ENCODE peak calls at places on chromosomes 12 and 14, in five cellular contexts. J is NCI-H1436, Y is GOT3, E is NCI-H1092 treated with DMSO at 0.1 percent for 48 hours, S is dermis blood vessel endothelial cell. N is an unnamed sample.
A peak's percentile ranks its signal among the peaks of the same experiment; 100 is the strongest.

GRCh38 chr14:99507860-99508640 is 26.8 kb downstream of the CCNK start:
- DNase-seq in S (no peak), Y (no peak), J (no peak), E (no peak), N (no peak)

GRCh38 chr14:61218765-61219164 is 62.4 kb downstream of the TMEM30B start:
- DNase-seq in Y (no peak), J (no peak), S (no peak), E (no peak), N (no peak)

GRCh38 chr12:47742253-47742825 is 16.3 kb downstream of the RAPGEF3 start:
- DNase-seq in J (no peak), E (peak; percentile 60), Y (no peak), S (peak; percentile 66), N (peak; percentile 25)

GRCh38 chr14:68137704-68138619 is 318.4 kb downstream of the RAD51B start:
- DNase-seq in Y (peak; percentile 15), S (peak; percentile 25), E (peak; percentile 22), J (no peak), N (no peak)

GRCh38 chr14:23789696-23790095 is 153.5 kb downstream of the DHRS2 start:
- DNase-seq in S (no peak), J (no peak), Y (no peak), E (no peak), N (no peak)

GRCh38 chr14:63670692-63671091 is 29.0 kb upstream of the WDR89 start:
- DNase-seq in E (no peak), J (no peak), Y (no peak), S (no peak), N (no peak)

GRCh38 chr14:81401420-81402122 is 1.4 kb upstream of the STON2 start:
- DNase-seq in E (no peak), S (no peak), Y (no peak), J (no peak), N (no peak)

GRCh38 chr12:80472912-80473500 is 29.0 kb downstream of the PTPRQ start:
- DNase-seq in S (peak; percentile 65), J (peak; percentile 25), Y (no peak), E (peak; percentile 9), N (peak; percentile 28)

GRCh38 chr14:49050836-49051235 is 535.3 kb downstream of the RPS29 start:
- DNase-seq in J (no peak), Y (no peak), E (no peak), S (no peak), N (no peak)

GRCh38 chr12:42442328-42442759 is 116.4 kb downstream of the PPHLN1 start:
- DNase-seq in Y (no peak), J (no peak), E (no peak), S (no peak), N (no peak)

GRCh38 chr14:52338282-52338681 is 24.2 kb downstream of the PTGER2 start:
- DNase-seq in Y (no peak), E (no peak), J (peak; percentile 28), S (peak; percentile 82), N (no peak)

GRCh38 chr14:68593806-68594536 is 198.9 kb downstream of the ZFP36L1 start:
- DNase-seq in S (no peak), E (no peak), J (no peak), Y (no peak), N (no peak)

GRCh38 chr14:24179294-24179960 is 7.5 kb downstream of the REC8 start:
- DNase-seq in J (no peak), Y (no peak), S (no peak), E (no peak), N (no peak)

GRCh38 chr14:59013672-59014298 is 174.7 kb upstream of the DAAM1 start:
- DNase-seq in J (no peak), E (no peak), Y (no peak), S (peak; percentile 4), N (peak; percentile 9)

GRCh38 chr12:64385468-64385867 is 5.1 kb downstream of the C12orf56 start:
- DNase-seq in S (no peak), J (no peak), E (no peak), Y (peak; percentile 90), N (no peak)

GRCh38 chr12:5248230-5248629 is 183.7 kb upstream of the NTF3 start:
- DNase-seq in S (no peak), Y (no peak), J (no peak), E (no peak), N (no peak)

GRCh38 chr12:31491819-31492598 is 98.9 kb downstream of the DENND5B start:
- DNase-seq in E (no peak), J (no peak), Y (no peak), S (peak; percentile 91), N (peak; percentile 86)

GRCh38 chr14:64293976-64294671 is at the start of gene ESR2:
- DNase-seq in Y (no peak), J (peak; percentile 4), S (peak; percentile 63), E (peak; percentile 49), N (peak; percentile 43)

GRCh38 chr12:7120166-7120565 is 8.5 kb downstream of the RBP5 start:
- DNase-seq in Y (no peak), J (no peak), E (no peak), S (no peak), N (no peak)

GRCh38 chr12:88391556-88391955 is 188.7 kb downstream of the KITLG start:
- DNase-seq in J (no peak), E (no peak), Y (no peak), S (peak; percentile 39), N (peak; percentile 50)

GRCh38 chr12:124030510-124030909 is 57.5 kb downstream of the ZNF664 start:
- DNase-seq in J (no peak), Y (no peak), E (no peak), S (peak; percentile 49), N (peak; percentile 40)

GRCh38 chr14:93765032-93765626 is 23.2 kb downstream of the PRIMA1 start:
- DNase-seq in Y (no peak), S (no peak), J (no peak), E (no peak), N (no peak)

GRCh38 chr12:6306151-6306550 is 4.3 kb upstream of the PLEKHG6 start:
- DNase-seq in Y (no peak), J (no peak), S (no peak), E (no peak), N (no peak)

GRCh38 chr14:31020834-31021575 is 4.4 kb upstream of the AP4S1 start:
- DNase-seq in J (no peak), Y (no peak), E (no peak), S (no peak), N (no peak)

GRCh38 chr14:105466491-105467248 is 8.0 kb upstream of the CRIP2 start:
- DNase-seq in E (no peak), Y (no peak), J (no peak), S (no peak), N (no peak)

GRCh38 chr12:45464699-45465098 is 248.8 kb downstream of the ANO6 start:
- DNase-seq in J (no peak), E (no peak), S (no peak), Y (no peak), N (no peak)

GRCh38 chr14:104794641-104795467 is 694 bp downstream of the AKT1 start:
- DNase-seq in J (no peak), S (peak; percentile 54), Y (no peak), E (no peak), N (no peak)

GRCh38 chr14:97250925-97251324 is 453.7 kb downstream of the VRK1 start:
- DNase-seq in S (no peak), Y (no peak), J (no peak), E (no peak), N (no peak)

GRCh38 chr12:2806700-2807099 is 5.8 kb upstream of the ITFG2 start:
- DNase-seq in Y (no peak), J (no peak), S (no peak), E (no peak), N (no peak)